ENCODE peak calls at places on chromosomes 12 and 14, in nine cellular contexts. G is tibial nerve; T is HL-60; O is epithelial cell of esophagus; P is progenitor cell of endocrine pancreas; M is CD8-positive, alpha-beta T cell; V is endothelial cell; D is neural crest cell; U is type B pancreatic cell. Z is an unnamed sample.

GRCh38 chr12:15458008-15458407 is 135.7 kb downstream of the PTPRO start:
- DNase-seq in G (no peak), T (no peak), O (no peak), P (no peak), M (no peak), V (no peak), D (no peak), U (no peak), Z (no peak)

GRCh38 chr12:67593041-67593870 is 55.3 kb upstream of the DYRK2 start:
- DNase-seq in G (no peak), T (no peak), O (peak; percentile 94), P (peak; percentile 31), M (no peak), V (no peak), D (no peak), U (no peak), Z (peak; percentile 53)

GRCh38 chr12:76445469-76445868 is 97.3 kb upstream of the BBS10 start:
- DNase-seq in G (no peak), T (no peak), O (no peak), P (no peak), M (no peak), V (no peak), D (no peak), U (no peak), Z (no peak)

GRCh38 chr12:62886796-62887195 is 48.2 kb downstream of the PPM1H start:
- DNase-seq in G (no peak), T (no peak), O (no peak), P (no peak), M (no peak), V (no peak), D (no peak), U (no peak), Z (no peak)

GRCh38 chr14:50762931-50763300 is 68.0 kb downstream of the NIN start:
- DNase-seq in G (no peak), T (no peak), O (no peak), P (no peak), M (no peak), V (no peak), D (no peak), U (no peak), Z (no peak)

GRCh38 chr12:98788396-98788795 is 143.3 kb downstream of the APAF1 start:
- DNase-seq in G (no peak), T (no peak), O (no peak), P (no peak), M (no peak), V (no peak), D (no peak), U (no peak), Z (no peak)

GRCh38 chr12:95339086-95339788 is 121.6 kb downstream of the VEZT start:
- DNase-seq in G (no peak), T (no peak), O (peak; percentile 17), P (no peak), M (no peak), V (no peak), D (no peak), U (no peak), Z (no peak)

GRCh38 chr14:96582995-96583394 is 80.8 kb downstream of the PAPOLA start:
- DNase-seq in G (no peak), T (no peak), O (no peak), P (no peak), M (no peak), V (no peak), D (no peak), U (no peak), Z (no peak)

GRCh38 chr12:39990122-39991101 is 115.5 kb downstream of the SLC2A13 start:
- DNase-seq in G (peak; percentile 42), T (no peak), O (peak; percentile 58), P (peak; percentile 33), M (peak; percentile 44), V (peak; percentile 58), D (peak; percentile 41), U (no peak), Z (peak; percentile 66)

GRCh38 chr12:116324684-116325664 is 47.5 kb upstream of the MED13L start:
- DNase-seq in G (no peak), T (peak; percentile 46), O (no peak), P (no peak), M (no peak), V (no peak), D (no peak), U (no peak), Z (no peak)

GRCh38 chr14:26765768-26766550 is 168.1 kb upstream of the NOVA1 start:
- DNase-seq in G (peak; percentile 27), T (no peak), O (peak; percentile 53), P (no peak), M (no peak), V (no peak), D (no peak), U (no peak), Z (peak; percentile 34)

GRCh38 chr12:131983554-131983953 is 33.8 kb downstream of the EP400 start:
- DNase-seq in G (no peak), T (no peak), O (no peak), P (no peak), M (no peak), V (no peak), D (no peak), U (no peak), Z (no peak)

GRCh38 chr14:104385189-104386135 is 194.1 kb upstream of the C14orf180 start:
- DNase-seq in G (peak; percentile 7), T (no peak), O (no peak), P (no peak), M (no peak), V (no peak), D (no peak), U (no peak), Z (no peak)

GRCh38 chr12:113204806-113205205 is 16.5 kb upstream of the TPCN1 start:
- DNase-seq in G (no peak), T (no peak), O (no peak), P (no peak), M (no peak), V (no peak), D (no peak), U (no peak), Z (no peak)

GRCh38 chr12:124928095-124928911 is 13.9 kb upstream of the UBC start:
- DNase-seq in G (peak; percentile 55), T (no peak), O (peak; percentile 100), P (no peak), M (no peak), V (peak; percentile 65), D (no peak), U (no peak), Z (peak; percentile 98)

GRCh38 chr14:99187858-99188257 is 84.1 kb downstream of the BCL11B start:
- DNase-seq in G (no peak), T (no peak), O (no peak), P (no peak), M (no peak), V (no peak), D (no peak), U (no peak), Z (no peak)

GRCh38 chr14:56552615-56553014 is 27.0 kb upstream of the TMEM260 start:
- DNase-seq in G (no peak), T (no peak), O (no peak), P (no peak), M (no peak), V (no peak), D (no peak), U (no peak), Z (no peak)
- TF ChIP-seq CTCF in G (no peak), T (no peak), O (no peak), P (no peak), M (no peak), V (no peak), D (no peak), U (no peak), Z (no peak)

GRCh38 chr14:39419272-39419671 is 13.0 kb downstream of the FBXO33 start:
- DNase-seq in G (no peak), T (no peak), O (no peak), P (no peak), M (no peak), V (no peak), D (no peak), U (no peak), Z (no peak)
- TF ChIP-seq CTCF in G (no peak), T (no peak), O (no peak), P (no peak), M (no peak), V (no peak), D (no peak), U (no peak), Z (no peak)

GRCh38 chr12:57477710-57478681 is 1.7 kb downstream of the ARHGAP9 start:
- DNase-seq in G (no peak), T (peak; percentile 80), O (peak; percentile 58), P (no peak), M (peak; percentile 72), V (no peak), D (no peak), U (no peak), Z (peak; percentile 40)

GRCh38 chr12:57474862-57475261 is 4.8 kb downstream of the ARHGAP9 start:
- DNase-seq in G (no peak), T (no peak), O (no peak), P (no peak), M (no peak), V (no peak), D (no peak), U (no peak), Z (no peak)

GRCh38 chr12:57476993-57477709 is 2.5 kb downstream of the ARHGAP9 start:
- DNase-seq in G (no peak), T (no peak), O (no peak), P (no peak), M (peak; percentile 32), V (no peak), D (no peak), U (no peak), Z (no peak)

GRCh38 chr12:57475271-57476161 is 4.2 kb downstream of the ARHGAP9 start:
- DNase-seq in G (no peak), T (no peak), O (no peak), P (no peak), M (no peak), V (peak; percentile 55), D (no peak), U (no peak), Z (no peak)

GRCh38 chr12:57476162-57476992 is 3.3 kb downstream of the ARHGAP9 start:
- DNase-seq in G (no peak), T (peak; percentile 57), O (no peak), P (no peak), M (peak; percentile 83), V (peak; percentile 63), D (no peak), U (no peak), Z (no peak)
- TF ChIP-seq CTCF in G (peak; percentile 7), T (peak; percentile 8), O (peak; percentile 27), P (peak; percentile 31), M (peak; percentile 67), V (peak; percentile 37), D (peak; percentile 35), U (peak; percentile 35), Z (no peak)

DNA sequence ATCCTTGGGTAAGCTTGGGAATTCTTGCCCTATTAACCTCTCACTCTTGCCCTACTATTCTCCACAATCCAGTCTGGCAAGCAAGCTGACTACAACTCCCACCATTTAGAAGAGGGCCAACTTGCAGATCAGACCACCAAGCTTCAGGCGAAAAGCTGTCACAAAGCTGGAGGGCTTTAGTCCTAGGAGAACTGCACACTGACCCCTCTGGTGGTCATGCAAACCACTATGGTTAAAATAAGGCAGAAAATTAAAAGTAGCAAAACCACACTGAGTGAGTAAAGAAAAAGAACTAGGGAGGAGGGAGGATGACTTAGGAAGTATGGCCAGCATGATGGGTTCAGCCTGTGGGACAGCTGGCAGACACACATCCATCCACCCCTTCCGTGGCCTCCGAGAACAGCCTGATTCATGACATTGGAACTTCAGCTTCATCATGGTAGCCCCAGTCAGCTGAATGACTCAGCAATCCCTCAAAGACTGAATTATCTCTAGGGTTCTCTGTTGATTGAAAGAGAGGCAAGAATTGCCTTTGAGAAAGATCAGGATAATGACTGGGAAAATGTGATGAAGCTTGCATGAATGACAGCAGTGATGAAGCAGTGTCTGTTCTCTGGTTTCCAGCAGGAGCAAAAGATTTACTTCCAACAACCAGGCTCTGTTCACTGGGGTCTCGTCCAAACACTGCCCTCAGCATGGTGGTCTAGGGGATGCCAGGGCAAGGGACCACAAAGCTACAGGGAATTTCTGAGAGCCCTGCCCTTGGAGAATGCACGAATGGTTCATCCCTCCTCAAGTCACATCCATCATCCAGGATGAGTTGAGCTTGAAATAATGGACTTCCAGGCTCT is 24.4 kb downstream of the PITPNM2 start:
- DNase-seq in G (peak; percentile 33), T (no peak), O (peak; percentile 91), P (no peak), M (no peak), V (no peak), D (no peak), U (no peak), Z (peak; percentile 92)
- TF ChIP-seq CTCF in G (no peak), T (no peak), O (no peak), P (no peak), M (no peak), V (no peak), D (no peak), U (peak; percentile 34), Z (no peak)